ENCODE peak calls at places on chromosomes 11 and 22, in nine cellular contexts. Y is GM23338, Z is suprapubic skin, P is SK-N-SH, U is transverse colon, I is HCT116, T is HL-60, K is Panc1, S is sigmoid colon. J is an unnamed sample.

GRCh38 chr11:27812341-27812740 is 112.1 kb upstream of the BDNF start:
- DNase-seq in Y (no peak), Z (no peak), P (no peak), U (no peak), I (no peak), T (no peak), K (no peak), S (no peak), J (no peak)

GRCh38 chr22:26681395-26681821 is 24.0 kb downstream of the MIAT start:
- DNase-seq in Y (peak), Z (no peak), P (no peak), U (no peak), I (no peak), T (no peak), K (no peak), S (no peak), J (no peak)

GRCh38 chr22:19976671-19977070 is 35.1 kb upstream of the TXNRD2 start:
- DNase-seq in Y (no peak), Z (no peak), P (no peak), U (no peak), I (no peak), T (no peak), K (no peak), S (no peak), J (no peak)

GRCh38 chr11:36002196-36002595 is 58.3 kb downstream of the LDLRAD3 start:
- DNase-seq in Y (peak), Z (no peak), P (no peak), U (no peak), I (no peak), T (no peak), K (no peak), S (no peak), J (no peak)

GRCh38 chr11:20113147-20113435 is 47.2 kb downstream of the DBX1 start:
- DNase-seq in Y (no peak), Z (no peak), P (no peak), U (no peak), I (no peak), T (no peak), K (no peak), S (no peak), J (no peak)

GRCh38 chr11:47354913-47355282 is 2.4 kb upstream of the MYBPC3 start:
- DNase-seq in Y (peak), Z (no peak), P (no peak), U (no peak), I (no peak), T (no peak), K (no peak), S (no peak), J (no peak)

GRCh38 chr11:61107888-61108287 is 5.6 kb downstream of the CD5 start:
- DNase-seq in Y (no peak), Z (no peak), P (no peak), U (no peak), I (no peak), T (no peak), K (no peak), S (no peak), J (no peak)

GRCh38 chr11:78957481-78958245 is 383.0 kb upstream of the NARS2 start:
- DNase-seq in Y (no peak), Z (no peak), P (no peak), U (no peak), I (no peak), T (no peak), K (no peak), S (no peak), J (no peak)

DNA sequence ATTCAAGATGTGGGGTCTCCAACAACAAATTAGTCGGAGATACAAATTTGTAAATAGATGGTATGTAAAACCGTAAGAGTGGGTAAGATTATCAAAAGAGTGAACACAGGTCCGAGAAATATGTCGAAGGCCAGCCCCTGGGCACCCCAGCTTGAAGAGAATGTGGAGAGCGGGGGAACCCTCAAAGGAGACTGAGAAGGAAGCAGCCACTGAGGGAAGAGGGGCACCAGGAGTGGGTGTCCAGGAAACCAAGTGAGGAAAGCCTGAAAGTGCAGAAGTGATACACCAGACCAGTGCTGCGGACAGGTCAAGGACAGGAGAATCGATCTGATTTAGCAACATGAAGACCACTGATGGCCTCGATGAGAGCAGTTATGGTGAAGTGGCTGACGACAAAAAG is 14.4 kb downstream of the APOL5 start:
- DNase-seq in Y (no peak), Z (no peak), P (no peak), U (no peak), I (no peak), T (no peak), K (no peak), S (no peak), J (no peak)
- TF ChIP-seq POLR2AphosphoS5 in Y (no peak), Z (no peak), P (no peak), U (no peak), I (no peak), T (no peak), K (no peak), S (no peak), J (no peak)

DNA sequence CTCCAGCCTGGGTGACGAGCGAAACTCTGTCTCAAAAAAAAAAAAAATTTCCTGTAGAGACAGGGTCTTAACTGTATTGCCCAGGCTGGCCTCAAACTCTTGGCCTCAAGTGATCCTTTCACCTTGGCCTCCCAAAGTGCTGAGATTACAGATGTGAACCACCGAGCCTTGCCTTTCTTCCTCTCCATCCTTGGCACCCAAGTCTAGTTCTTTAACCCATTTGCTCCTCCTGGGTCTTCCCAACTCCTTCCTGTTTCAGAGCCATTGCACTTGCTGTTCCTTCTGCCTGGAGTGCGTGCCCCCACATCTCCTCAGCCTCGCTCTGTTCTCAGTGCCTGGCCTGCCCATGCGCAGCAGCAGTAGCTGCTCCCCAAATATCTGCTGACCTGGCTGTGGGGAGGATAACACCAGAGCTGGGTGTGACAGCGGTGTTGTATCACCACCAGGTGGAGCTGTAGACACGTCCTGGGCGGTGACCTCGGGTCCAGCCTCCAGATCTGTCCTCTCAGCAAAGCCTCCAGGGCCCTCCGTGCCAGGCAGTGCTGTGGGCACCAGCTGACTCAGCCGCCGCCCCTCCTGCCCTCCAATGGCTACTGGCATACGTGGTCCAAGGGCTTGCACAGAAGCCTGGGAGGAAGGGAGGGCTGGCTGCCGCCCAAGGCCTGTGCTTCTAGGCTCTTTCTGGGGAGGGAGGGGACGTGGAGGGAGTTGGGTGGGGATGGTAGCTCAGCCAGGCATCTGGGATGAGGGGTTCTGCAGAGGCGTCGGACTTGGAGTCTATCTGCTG is 22.0 kb downstream of the TEF start:
- DNase-seq in Y (peak), Z (peak), P (peak), U (peak), I (peak), T (peak), K (no peak), S (peak), J (peak)
- TF ChIP-seq POLR2AphosphoS5 in Y (no peak), Z (peak), P (no peak), U (peak), I (no peak), T (no peak), K (no peak), S (peak), J (peak)

GRCh38 chr11:72471005-72471898 is 36.9 kb upstream of the CLPB start:
- DNase-seq in Y (peak), Z (no peak), P (peak), U (peak), I (peak), T (peak), K (no peak), S (peak), J (no peak)
- TF ChIP-seq POLR2AphosphoS5 in Y (no peak), Z (no peak), P (no peak), U (no peak), I (no peak), T (no peak), K (no peak), S (no peak), J (no peak)

GRCh38 chr11:120333801-120334200 is 2.4 kb upstream of the ARHGEF12 start:
- DNase-seq in Y (no peak), Z (no peak), P (no peak), U (no peak), I (no peak), T (no peak), K (no peak), S (no peak), J (no peak)

GRCh38 chr11:120335596-120335927 is 651 bp upstream of the ARHGEF12 start:
- DNase-seq in Y (peak), Z (no peak), P (no peak), U (no peak), I (no peak), T (no peak), K (no peak), S (no peak), J (no peak)

GRCh38 chr11:120334332-120334731 is 1.9 kb upstream of the ARHGEF12 start:
- DNase-seq in Y (no peak), Z (no peak), P (no peak), U (no peak), I (no peak), T (no peak), K (no peak), S (no peak), J (no peak)

GRCh38 chr11:120335928-120336640 is at the start of gene ARHGEF12:
- DNase-seq in Y (peak), Z (peak), P (peak), U (peak), I (peak), T (peak), K (no peak), S (peak), J (peak)

GRCh38 chr11:120334894-120335462 is 1.2 kb upstream of the ARHGEF12 start:
- DNase-seq in Y (peak), Z (no peak), P (peak), U (peak), I (no peak), T (peak), K (no peak), S (peak), J (no peak)
- TF ChIP-seq POLR2AphosphoS5 in Y (no peak), Z (peak), P (no peak), U (peak), I (no peak), T (no peak), K (peak), S (peak), J (peak)

DNA sequence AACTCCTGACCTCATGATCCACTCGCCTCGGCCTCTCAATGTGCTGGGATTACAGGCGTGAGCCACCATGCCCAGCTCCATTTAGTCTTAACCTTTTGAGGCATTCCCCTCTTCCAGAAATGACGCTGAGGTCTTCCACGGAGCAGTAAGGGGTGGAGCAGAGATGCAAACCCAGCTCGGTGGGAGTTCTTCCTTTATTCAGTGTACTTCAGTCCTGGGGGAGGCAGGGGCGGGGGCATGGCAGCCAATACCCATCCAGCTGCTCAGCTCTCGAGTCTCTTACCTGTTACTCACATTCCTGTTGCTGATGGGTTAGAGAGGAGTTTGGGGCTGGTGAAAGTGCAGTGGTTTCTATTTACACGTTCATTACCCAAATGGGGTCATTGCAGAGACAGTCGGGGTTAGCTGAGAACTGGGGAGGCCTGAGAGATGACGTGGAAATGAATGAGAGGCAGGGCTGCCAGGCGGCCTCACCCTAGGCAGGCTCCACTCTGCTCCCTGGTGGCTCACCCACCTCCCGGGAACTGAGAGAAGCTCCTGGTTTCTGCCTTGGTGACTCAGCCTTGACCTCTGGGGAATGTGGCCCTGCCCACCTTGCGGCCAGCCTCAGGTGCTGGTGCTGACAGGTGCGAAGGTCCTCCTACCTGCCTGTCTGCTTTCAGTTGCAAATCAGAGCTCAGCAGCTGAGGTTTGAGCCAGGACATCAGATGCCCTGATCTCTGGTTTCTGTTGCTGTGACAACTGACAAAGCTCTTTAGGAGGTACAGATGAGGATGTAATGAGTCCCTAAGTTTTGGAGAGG is 13.4 kb upstream of the ST14 start:
- DNase-seq in Y (peak), Z (no peak), P (no peak), U (peak), I (peak), T (no peak), K (no peak), S (no peak), J (peak)
- TF ChIP-seq POLR2AphosphoS5 in Y (no peak), Z (no peak), P (no peak), U (peak), I (peak), T (no peak), K (no peak), S (no peak), J (no peak)

DNA sequence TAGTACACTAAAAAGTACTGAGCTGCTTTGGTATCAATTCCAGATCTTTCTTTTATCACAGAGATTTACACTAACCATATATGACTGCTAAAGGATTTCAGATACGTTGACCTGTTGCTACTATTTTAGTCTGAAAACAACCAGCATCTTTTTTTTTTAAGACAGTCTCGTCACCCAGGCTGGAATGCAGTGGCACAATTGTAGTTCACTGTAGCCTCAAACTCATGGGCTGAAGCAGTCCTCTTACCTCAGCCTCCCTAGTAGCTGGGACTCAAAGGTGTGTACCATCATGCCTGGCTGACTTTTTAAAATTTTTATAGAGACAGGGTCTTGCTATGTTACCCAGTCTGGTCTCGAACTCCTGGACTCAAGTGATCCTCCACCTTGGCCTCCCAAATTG is 24.2 kb upstream of the L3MBTL2 start:
- DNase-seq in Y (no peak), Z (no peak), P (no peak), U (no peak), I (no peak), T (no peak), K (no peak), S (no peak), J (no peak)
- TF ChIP-seq POLR2AphosphoS5 in Y (no peak), Z (no peak), P (no peak), U (no peak), I (no peak), T (no peak), K (no peak), S (no peak), J (no peak)

GRCh38 chr22:21698430-21699329 is 32.9 kb downstream of the PPIL2 start:
- DNase-seq in Y (peak), Z (no peak), P (no peak), U (no peak), I (no peak), T (no peak), K (no peak), S (no peak), J (no peak)
- TF ChIP-seq POLR2AphosphoS5 in Y (no peak), Z (no peak), P (peak), U (no peak), I (no peak), T (no peak), K (no peak), S (no peak), J (no peak)

DNA sequence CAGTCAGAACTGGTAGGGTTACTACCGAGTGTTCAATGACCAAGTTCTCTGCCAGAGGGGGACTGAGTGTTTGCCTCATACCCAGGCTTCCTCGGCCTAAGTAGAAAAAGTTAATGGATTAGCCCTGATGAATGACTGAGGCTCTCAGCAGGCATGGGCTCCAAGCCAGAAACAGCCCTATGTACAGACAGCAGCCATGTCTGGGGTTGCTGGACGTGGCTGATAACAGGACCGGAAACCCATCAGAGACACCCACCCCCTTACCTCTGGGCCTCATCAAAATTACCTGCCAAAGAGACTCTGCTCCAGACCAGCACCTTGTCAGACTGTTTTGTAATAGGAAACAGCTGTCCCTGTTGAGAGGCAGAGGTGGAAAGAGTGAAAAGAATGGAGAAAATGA is 351.4 kb downstream of the ETS1 start:
- DNase-seq in Y (no peak), Z (no peak), P (peak), U (no peak), I (no peak), T (no peak), K (no peak), S (peak), J (no peak)
- TF ChIP-seq POLR2AphosphoS5 in Y (no peak), Z (no peak), P (no peak), U (no peak), I (no peak), T (no peak), K (no peak), S (no peak), J (no peak)

GRCh38 chr22:36323855-36324331 is 63.9 kb downstream of the MYH9 start:
- DNase-seq in Y (no peak), Z (no peak), P (no peak), U (no peak), I (no peak), T (no peak), K (no peak), S (no peak), J (no peak)
- TF ChIP-seq POLR2AphosphoS5 in Y (no peak), Z (peak), P (no peak), U (peak), I (no peak), T (no peak), K (no peak), S (peak), J (peak)

DNA sequence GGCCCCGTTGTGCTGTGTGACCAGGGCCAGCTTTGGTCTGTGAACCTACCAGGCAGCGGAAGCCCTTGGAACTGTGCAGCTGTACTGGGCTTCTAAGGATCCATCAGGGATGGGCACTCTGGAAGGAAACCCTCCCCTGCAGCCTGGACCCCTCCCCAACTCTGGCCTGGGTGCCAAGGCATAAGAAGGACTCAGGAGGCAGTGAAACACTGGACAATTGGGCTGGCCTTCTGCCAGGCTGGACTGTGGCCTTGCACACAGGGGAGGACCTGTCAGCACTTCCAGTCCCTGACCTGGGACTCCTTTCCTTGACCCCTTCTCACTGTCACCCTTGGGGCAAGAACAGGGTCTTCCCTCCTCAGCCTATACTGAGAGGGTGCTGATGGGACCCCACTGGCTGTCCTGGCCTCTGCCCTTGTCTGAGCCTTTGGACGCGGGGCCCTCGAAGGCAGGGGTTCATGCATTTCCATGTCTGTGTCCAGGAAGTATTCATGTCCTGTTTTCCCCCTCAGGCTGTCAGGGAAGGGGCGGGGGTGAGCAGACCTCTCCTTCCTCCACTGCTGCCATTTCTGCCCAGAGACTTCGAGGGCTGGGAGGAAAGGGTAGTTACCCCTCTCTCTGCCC is 39.6 kb downstream of the PDE2A start:
- DNase-seq in Y (no peak), Z (no peak), P (no peak), U (no peak), I (no peak), T (no peak), K (no peak), S (no peak), J (no peak)
- TF ChIP-seq POLR2AphosphoS5 in Y (no peak), Z (no peak), P (no peak), U (no peak), I (no peak), T (no peak), K (no peak), S (no peak), J (no peak)

J was measured in breast epithelium.